ENCODE peak calls at places on chromosomes 3 and 15, in six cellular contexts. One of them, this sample, is unnamed.

GRCh38 chr15:64314456-64314855 is 41.5 kb downstream of the CSNK1G1 start:
- DNase-seq in lung: no peak
- DNase-seq in endodermal cell: no peak
- DNase-seq in heart right ventricle: no peak
- DNase-seq in tibial artery: no peak
- DNase-seq in Peyer's patch: no peak
- DNase-seq in this sample: no peak

GRCh38 chr3:115961390-115961789 is 338.1 kb downstream of the GAP43 start:
- DNase-seq in lung: no peak
- DNase-seq in endodermal cell: no peak
- DNase-seq in heart right ventricle: no peak
- DNase-seq in tibial artery: no peak
- DNase-seq in Peyer's patch: no peak
- DNase-seq in this sample: no peak

GRCh38 chr3:159059395-159059794 is 257.5 kb downstream of the MFSD1 start:
- DNase-seq in lung: no peak
- DNase-seq in endodermal cell: no peak
- DNase-seq in heart right ventricle: no peak
- DNase-seq in tibial artery: no peak
- DNase-seq in Peyer's patch: no peak
- DNase-seq in this sample: no peak

GRCh38 chr3:85081191-85081895 is 122.6 kb downstream of the CADM2 start:
- DNase-seq in lung: no peak
- DNase-seq in endodermal cell: peak; percentile 46
- DNase-seq in heart right ventricle: no peak
- DNase-seq in tibial artery: no peak
- DNase-seq in Peyer's patch: no peak
- DNase-seq in this sample: no peak

GRCh38 chr3:64898941-64899340 is 211.1 kb upstream of the ADAMTS9 start:
- DNase-seq in lung: no peak
- DNase-seq in endodermal cell: no peak
- DNase-seq in heart right ventricle: no peak
- DNase-seq in tibial artery: no peak
- DNase-seq in Peyer's patch: no peak
- DNase-seq in this sample: no peak

GRCh38 chr3:184780981-184781515 is 30.9 kb upstream of the VPS8 start:
- DNase-seq in lung: no peak
- DNase-seq in endodermal cell: no peak
- DNase-seq in heart right ventricle: no peak
- DNase-seq in tibial artery: no peak
- DNase-seq in Peyer's patch: no peak
- DNase-seq in this sample: no peak

GRCh38 chr15:88395241-88395640 is 71.9 kb downstream of the MRPL46 start:
- DNase-seq in lung: no peak
- DNase-seq in endodermal cell: no peak
- DNase-seq in heart right ventricle: no peak
- DNase-seq in tibial artery: no peak
- DNase-seq in Peyer's patch: no peak
- DNase-seq in this sample: no peak

GRCh38 chr3:169662215-169663070 is 1.1 kb downstream of the MECOM start:
- DNase-seq in lung: peak; percentile 81
- DNase-seq in endodermal cell: peak; percentile 94
- DNase-seq in heart right ventricle: peak; percentile 79
- DNase-seq in tibial artery: peak; percentile 75
- DNase-seq in Peyer's patch: no peak
- DNase-seq in this sample: no peak

GRCh38 chr3:125431912-125432587 is 56.9 kb upstream of the ZNF148 start:
- DNase-seq in lung: no peak
- DNase-seq in endodermal cell: no peak
- DNase-seq in heart right ventricle: no peak
- DNase-seq in tibial artery: no peak
- DNase-seq in Peyer's patch: no peak
- DNase-seq in this sample: no peak

GRCh38 chr3:45182915-45183881 is 37.0 kb upstream of the CDCP1 start:
- DNase-seq in lung: peak; percentile 66
- DNase-seq in endodermal cell: peak; percentile 75
- DNase-seq in heart right ventricle: no peak
- DNase-seq in tibial artery: peak; percentile 24
- DNase-seq in Peyer's patch: no peak
- DNase-seq in this sample: no peak

GRCh38 chr3:187889601-187890404 is 144.5 kb upstream of the BCL6 start:
- DNase-seq in lung: peak; percentile 36
- DNase-seq in endodermal cell: no peak
- DNase-seq in heart right ventricle: no peak
- DNase-seq in tibial artery: no peak
- DNase-seq in Peyer's patch: no peak
- DNase-seq in this sample: no peak

GRCh38 chr15:22936577-22937472 is 43.3 kb downstream of the CYFIP1 start:
- DNase-seq in lung: no peak
- DNase-seq in endodermal cell: no peak
- DNase-seq in heart right ventricle: no peak
- DNase-seq in tibial artery: no peak
- DNase-seq in Peyer's patch: peak; percentile 71
- DNase-seq in this sample: no peak

GRCh38 chr15:34729056-34729455 is 25.7 kb downstream of the GJD2 start:
- DNase-seq in lung: no peak
- DNase-seq in endodermal cell: no peak
- DNase-seq in heart right ventricle: no peak
- DNase-seq in tibial artery: no peak
- DNase-seq in Peyer's patch: no peak
- DNase-seq in this sample: no peak

GRCh38 chr3:46999516-47000197 is 20.2 kb downstream of the NBEAL2 start:
- DNase-seq in lung: no peak
- DNase-seq in endodermal cell: no peak
- DNase-seq in heart right ventricle: peak; percentile 9
- DNase-seq in tibial artery: no peak
- DNase-seq in Peyer's patch: no peak
- DNase-seq in this sample: no peak

GRCh38 chr3:189393598-189393997 is 221.8 kb downstream of the TPRG1 start:
- DNase-seq in lung: no peak
- DNase-seq in endodermal cell: no peak
- DNase-seq in heart right ventricle: no peak
- DNase-seq in tibial artery: no peak
- DNase-seq in Peyer's patch: no peak
- DNase-seq in this sample: no peak

GRCh38 chr3:61894988-61895935 is 333.9 kb downstream of the PTPRG start:
- DNase-seq in lung: peak; percentile 77
- DNase-seq in endodermal cell: no peak
- DNase-seq in heart right ventricle: no peak
- DNase-seq in tibial artery: peak; percentile 79
- DNase-seq in Peyer's patch: peak; percentile 70
- DNase-seq in this sample: no peak

GRCh38 chr15:91694131-91694828 is 159.2 kb upstream of the SLCO3A1 start:
- DNase-seq in lung: no peak
- DNase-seq in endodermal cell: no peak
- DNase-seq in heart right ventricle: peak; percentile 37
- DNase-seq in tibial artery: peak; percentile 71
- DNase-seq in Peyer's patch: no peak
- DNase-seq in this sample: no peak

GRCh38 chr15:25775317-25775912 is 87.7 kb downstream of the ATP10A start:
- DNase-seq in lung: no peak
- DNase-seq in endodermal cell: peak; percentile 73
- DNase-seq in heart right ventricle: peak; percentile 64
- DNase-seq in tibial artery: no peak
- DNase-seq in Peyer's patch: no peak
- DNase-seq in this sample: peak; percentile 50

GRCh38 chr15:31442203-31443090 is 115.8 kb downstream of the KLF13 start:
- DNase-seq in lung: no peak
- DNase-seq in endodermal cell: peak; percentile 72
- DNase-seq in heart right ventricle: peak; percentile 35
- DNase-seq in tibial artery: no peak
- DNase-seq in Peyer's patch: no peak
- DNase-seq in this sample: peak; percentile 91

GRCh38 chr15:77480859-77481258 is 60.2 kb downstream of the HMG20A start:
- DNase-seq in lung: no peak
- DNase-seq in endodermal cell: no peak
- DNase-seq in heart right ventricle: no peak
- DNase-seq in tibial artery: no peak
- DNase-seq in Peyer's patch: no peak
- DNase-seq in this sample: no peak

GRCh38 chr15:35215095-35215494 is 130.0 kb upstream of the NANOGP8 start:
- DNase-seq in lung: no peak
- DNase-seq in endodermal cell: no peak
- DNase-seq in heart right ventricle: no peak
- DNase-seq in tibial artery: no peak
- DNase-seq in Peyer's patch: no peak
- DNase-seq in this sample: no peak

GRCh38 chr3:126704494-126705214 is 614 bp downstream of the CHCHD6 start:
- DNase-seq in lung: no peak
- DNase-seq in endodermal cell: peak; percentile 72
- DNase-seq in heart right ventricle: no peak
- DNase-seq in tibial artery: no peak
- DNase-seq in Peyer's patch: no peak
- DNase-seq in this sample: no peak

GRCh38 chr15:74748322-74748946 is at the start of gene CYP1A2:
- DNase-seq in lung: no peak
- DNase-seq in endodermal cell: no peak
- DNase-seq in heart right ventricle: no peak
- DNase-seq in tibial artery: no peak
- DNase-seq in Peyer's patch: no peak
- DNase-seq in this sample: no peak

GRCh38 chr3:142886938-142887337 is 1.9 kb downstream of the PCOLCE2 start:
- DNase-seq in lung: no peak
- DNase-seq in endodermal cell: no peak
- DNase-seq in heart right ventricle: no peak
- DNase-seq in tibial artery: no peak
- DNase-seq in Peyer's patch: no peak
- DNase-seq in this sample: peak; percentile 28

GRCh38 chr3:137105277-137105977 is 147.6 kb downstream of the IL20RB start:
- DNase-seq in lung: no peak
- DNase-seq in endodermal cell: peak; percentile 64
- DNase-seq in heart right ventricle: no peak
- DNase-seq in tibial artery: no peak
- DNase-seq in Peyer's patch: no peak
- DNase-seq in this sample: no peak

GRCh38 chr15:66593219-66593780 is 27.5 kb upstream of the LCTL start:
- DNase-seq in lung: no peak
- DNase-seq in endodermal cell: peak; percentile 43
- DNase-seq in heart right ventricle: no peak
- DNase-seq in tibial artery: no peak
- DNase-seq in Peyer's patch: no peak
- DNase-seq in this sample: no peak

GRCh38 chr15:51726302-51727073 is 11.0 kb downstream of the LYSMD2 start:
- DNase-seq in lung: no peak
- DNase-seq in endodermal cell: peak; percentile 93
- DNase-seq in heart right ventricle: peak; percentile 17
- DNase-seq in tibial artery: no peak
- DNase-seq in Peyer's patch: no peak
- DNase-seq in this sample: peak; percentile 56

GRCh38 chr15:36469567-36469966 is 109.9 kb upstream of the CDIN1 start:
- DNase-seq in lung: no peak
- DNase-seq in endodermal cell: no peak
- DNase-seq in heart right ventricle: no peak
- DNase-seq in tibial artery: no peak
- DNase-seq in Peyer's patch: no peak
- DNase-seq in this sample: peak; percentile 10
- H3K4me3 ChIP-seq in lung: no peak overlapping the region
- H3K4me3 ChIP-seq in endodermal cell: no peak overlapping the region
- H3K4me3 ChIP-seq in heart right ventricle: no peak overlapping the region
- H3K4me3 ChIP-seq in tibial artery: no peak overlapping the region
- H3K4me3 ChIP-seq in Peyer's patch: no peak overlapping the region
- H3K4me3 ChIP-seq in this sample: no peak overlapping the region

DNA sequence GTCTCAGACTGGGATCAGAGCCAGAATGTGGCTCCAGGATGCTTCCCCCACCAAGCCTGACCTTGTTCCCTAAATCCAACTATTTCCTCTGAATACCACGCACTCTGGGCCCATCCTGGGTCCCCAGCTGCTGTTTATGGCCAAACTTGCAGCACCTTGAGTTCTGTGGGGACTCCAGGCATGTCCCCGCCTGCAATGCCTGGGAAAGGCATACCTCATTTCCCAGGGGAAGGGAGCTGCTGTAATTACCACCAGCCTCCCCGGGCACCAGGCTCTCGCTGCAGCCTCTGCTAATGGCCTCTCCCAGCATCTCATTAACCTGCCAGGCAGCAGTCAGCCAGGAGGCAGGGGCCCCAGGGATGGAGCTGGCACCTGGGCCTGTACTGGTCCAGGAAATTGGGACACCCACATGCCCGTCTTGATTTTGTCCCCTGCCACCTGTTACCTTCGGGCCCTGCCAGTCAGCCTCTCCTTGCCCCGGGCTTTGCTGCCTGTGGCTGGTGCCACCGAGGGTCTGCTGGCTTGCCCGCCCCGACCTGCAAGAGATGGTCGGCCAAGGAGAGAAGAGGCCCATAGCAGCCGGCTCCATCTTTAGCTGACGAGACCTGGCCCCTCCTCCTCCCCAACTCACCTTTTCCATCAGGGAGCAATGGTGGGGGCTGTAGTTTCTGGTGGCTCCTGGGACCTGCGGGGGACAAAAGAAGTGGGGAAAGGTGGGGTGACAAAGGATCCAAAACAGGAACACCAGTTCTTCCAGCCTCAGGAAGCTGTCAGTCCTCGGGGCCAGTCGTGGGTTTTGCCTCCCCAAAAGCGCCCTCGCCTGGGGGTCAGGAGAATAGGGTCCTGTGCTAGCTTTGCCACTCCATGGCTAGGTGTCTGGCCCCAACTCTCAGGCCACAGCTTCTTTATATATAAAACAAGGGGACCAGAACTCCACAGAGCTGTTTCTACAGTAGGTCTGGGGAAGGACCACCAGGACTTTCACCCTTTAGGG is 4.3 kb downstream of the CCDC9B start:
- DNase-seq in lung: no peak
- DNase-seq in endodermal cell: peak; percentile 81
- DNase-seq in heart right ventricle: no peak
- DNase-seq in tibial artery: no peak
- DNase-seq in Peyer's patch: peak; percentile 40
- DNase-seq in this sample: no peak
- TF ChIP-seq CTCF in lung: no peak
- TF ChIP-seq CTCF in endodermal cell: peak; percentile 66
- TF ChIP-seq CTCF in heart right ventricle: no peak
- TF ChIP-seq CTCF in tibial artery: no peak
- TF ChIP-seq CTCF in Peyer's patch: no peak
- TF ChIP-seq CTCF in this sample: no peak

DNA sequence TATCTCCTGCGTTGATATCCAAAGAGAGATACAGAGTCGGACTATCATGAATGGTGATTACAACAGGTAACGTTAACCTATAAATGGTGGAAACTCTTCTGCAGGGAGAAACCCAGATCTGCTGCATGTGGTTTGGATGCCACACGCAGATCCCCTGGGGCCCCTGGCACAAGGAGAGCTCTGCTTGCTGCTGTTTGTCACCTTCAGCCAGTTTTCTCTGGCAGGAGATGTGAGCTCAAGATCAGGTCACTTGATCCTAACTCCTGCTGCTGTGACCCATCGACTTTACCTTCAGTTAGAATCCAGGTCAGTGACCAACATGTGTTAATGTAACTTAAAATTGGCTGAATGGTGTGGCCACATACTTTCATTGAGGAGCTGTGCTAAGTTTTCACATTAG is 23.8 kb upstream of the GPR171 start:
- DNase-seq in lung: no peak
- DNase-seq in endodermal cell: no peak
- DNase-seq in heart right ventricle: no peak
- DNase-seq in tibial artery: no peak
- DNase-seq in Peyer's patch: no peak
- DNase-seq in this sample: no peak
- H3K4me3 ChIP-seq in lung: no peak overlapping the region
- H3K4me3 ChIP-seq in endodermal cell: no peak overlapping the region
- H3K4me3 ChIP-seq in heart right ventricle: no peak overlapping the region
- H3K4me3 ChIP-seq in tibial artery: no peak overlapping the region
- H3K4me3 ChIP-seq in Peyer's patch: no peak overlapping the region
- H3K4me3 ChIP-seq in this sample: no peak overlapping the region

GRCh38 chr3:113531826-113532697 is at the start of gene SIDT1:
- DNase-seq in lung: peak; percentile 48
- DNase-seq in endodermal cell: peak; percentile 65
- DNase-seq in heart right ventricle: no peak
- DNase-seq in tibial artery: no peak
- DNase-seq in Peyer's patch: peak; percentile 75
- DNase-seq in this sample: no peak
- TF ChIP-seq CTCF in lung: no peak
- TF ChIP-seq CTCF in endodermal cell: no peak
- TF ChIP-seq CTCF in heart right ventricle: no peak
- TF ChIP-seq CTCF in tibial artery: no peak
- TF ChIP-seq CTCF in Peyer's patch: peak; percentile 37
- TF ChIP-seq CTCF in this sample: no peak

This sample was measured in AG04449.